ENCODE peak calls at places on chromosomes 4 and X, in four cellular contexts. One of them, this sample, is unnamed.

GRCh38 chr4:74674750-74675149 is 119.6 kb downstream of the BTC start:
- DNase-seq in A549: no peak
- DNase-seq in uterus: no peak
- DNase-seq in AG09319: no peak
- DNase-seq in this sample: no peak

GRCh38 chr4:175614880-175615279 is 197.2 kb downstream of the GPM6A start:
- DNase-seq in uterus: no peak
- DNase-seq in A549: no peak
- DNase-seq in AG09319: no peak
- DNase-seq in this sample: no peak

GRCh38 chrX:44908198-44908597 is 35.2 kb downstream of the KDM6A start:
- DNase-seq in AG09319: no peak
- DNase-seq in uterus: no peak
- DNase-seq in A549: no peak
- DNase-seq in this sample: no peak

GRCh38 chr4:123121241-123121907 is 199.0 kb upstream of the NUDT6 start:
- DNase-seq in A549: peak
- DNase-seq in AG09319: no peak
- DNase-seq in uterus: no peak
- DNase-seq in this sample: no peak

GRCh38 chr4:150236626-150237025 is 158.4 kb downstream of the DCLK2 start:
- DNase-seq in AG09319: no peak
- DNase-seq in A549: peak
- DNase-seq in uterus: no peak
- DNase-seq in this sample: no peak

GRCh38 chr4:2931765-2932560 is 31.2 kb downstream of the NOP14 start:
- DNase-seq in AG09319: no peak
- DNase-seq in uterus: peak
- DNase-seq in A549: no peak
- DNase-seq in this sample: peak

GRCh38 chr4:121790976-121791375 is 10.1 kb upstream of the EXOSC9 start:
- DNase-seq in uterus: no peak
- DNase-seq in AG09319: no peak
- DNase-seq in A549: no peak
- DNase-seq in this sample: no peak

GRCh38 chr4:123676550-123677229 is 280.1 kb downstream of the SPRY1 start:
- DNase-seq in A549: no peak
- DNase-seq in uterus: no peak
- DNase-seq in AG09319: no peak
- DNase-seq in this sample: no peak

GRCh38 chrX:116435597-116435996 is 809 bp upstream of the SLC6A14 start:
- DNase-seq in uterus: no peak
- DNase-seq in A549: no peak
- DNase-seq in AG09319: no peak
- DNase-seq in this sample: no peak

GRCh38 chrX:39756086-39756883 is 341.5 kb downstream of the BCOR start:
- DNase-seq in A549: peak
- DNase-seq in uterus: no peak
- DNase-seq in AG09319: no peak
- DNase-seq in this sample: no peak

GRCh38 chr4:5710962-5711478 is at the start of gene EVC:
- DNase-seq in A549: peak
- DNase-seq in AG09319: peak
- DNase-seq in uterus: peak
- DNase-seq in this sample: no peak

GRCh38 chr4:110049951-110050925 is 137.6 kb downstream of the EGF start:
- DNase-seq in AG09319: no peak
- DNase-seq in uterus: peak
- DNase-seq in A549: peak
- DNase-seq in this sample: peak

GRCh38 chr4:159178147-159178541 is 75.3 kb downstream of the RAPGEF2 start:
- DNase-seq in A549: no peak
- DNase-seq in uterus: no peak
- DNase-seq in AG09319: peak
- DNase-seq in this sample: no peak

GRCh38 chr4:161291222-161291621 is 872.6 kb downstream of the FSTL5 start:
- DNase-seq in uterus: no peak
- DNase-seq in A549: no peak
- DNase-seq in AG09319: no peak
- DNase-seq in this sample: no peak

GRCh38 chrX:40471965-40472648 is 108.7 kb upstream of the ATP6AP2 start:
- DNase-seq in AG09319: peak
- DNase-seq in A549: peak
- DNase-seq in uterus: peak
- DNase-seq in this sample: peak

GRCh38 chr4:173584506-173584905 is 54.5 kb upstream of the HAND2 start:
- DNase-seq in AG09319: no peak
- DNase-seq in A549: no peak
- DNase-seq in uterus: no peak
- DNase-seq in this sample: no peak

GRCh38 chr4:153651041-153651960 is 32.8 kb upstream of the TLR2 start:
- DNase-seq in AG09319: no peak
- DNase-seq in uterus: no peak
- DNase-seq in A549: no peak
- DNase-seq in this sample: no peak

GRCh38 chrX:109732319-109732779 is 708 bp downstream of the ACSL4 start:
- DNase-seq in AG09319: no peak
- DNase-seq in uterus: no peak
- DNase-seq in A549: peak
- DNase-seq in this sample: no peak

GRCh38 chrX:19912-20571 is 261.1 kb upstream of the PLCXD1 start:
- DNase-seq in A549: no peak
- DNase-seq in AG09319: no peak
- DNase-seq in uterus: no peak
- DNase-seq in this sample: no peak

GRCh38 chr4:66266035-66266434 is 595.7 kb upstream of the EPHA5 start:
- DNase-seq in uterus: no peak
- DNase-seq in A549: no peak
- DNase-seq in AG09319: no peak
- DNase-seq in this sample: no peak

GRCh38 chr4:143711543-143712159 is 11.2 kb upstream of the FREM3 start:
- DNase-seq in AG09319: no peak
- DNase-seq in uterus: no peak
- DNase-seq in A549: no peak
- DNase-seq in this sample: no peak

GRCh38 chr4:74426101-74426500 is 18.8 kb upstream of the AREG start:
- DNase-seq in AG09319: no peak
- DNase-seq in uterus: no peak
- DNase-seq in A549: no peak
- DNase-seq in this sample: no peak

GRCh38 chr4:88610771-88611170 is 18.5 kb downstream of the HERC3 start:
- DNase-seq in uterus: peak
- DNase-seq in A549: no peak
- DNase-seq in AG09319: peak
- DNase-seq in this sample: no peak

DNA sequence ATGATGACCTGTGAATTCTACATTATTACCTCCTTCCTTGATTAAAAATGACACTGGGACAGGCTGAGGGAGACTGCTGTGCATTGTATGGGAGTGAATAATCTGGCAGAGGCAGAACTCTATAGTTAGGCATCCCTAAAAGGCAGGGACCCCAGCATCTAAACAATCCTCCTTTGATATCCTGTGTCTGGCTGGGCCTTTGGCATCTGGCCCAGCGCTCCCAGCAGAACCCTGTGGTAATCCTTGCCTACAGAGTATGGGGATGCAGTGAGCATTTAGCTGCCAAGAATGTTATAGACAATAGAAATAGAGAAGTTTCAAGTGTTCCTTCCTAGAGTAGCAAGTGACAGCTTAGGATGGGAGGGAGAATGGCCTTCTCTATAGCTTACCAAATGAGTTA is 38.5 kb downstream of the ZCCHC12 start:
- DNase-seq in AG09319: no peak
- DNase-seq in A549: no peak
- DNase-seq in uterus: no peak
- DNase-seq in this sample: no peak
- TF ChIP-seq CTCF in AG09319: no peak
- TF ChIP-seq CTCF in A549: no peak
- TF ChIP-seq CTCF in uterus: no peak
- TF ChIP-seq CTCF in this sample: no peak

DNA sequence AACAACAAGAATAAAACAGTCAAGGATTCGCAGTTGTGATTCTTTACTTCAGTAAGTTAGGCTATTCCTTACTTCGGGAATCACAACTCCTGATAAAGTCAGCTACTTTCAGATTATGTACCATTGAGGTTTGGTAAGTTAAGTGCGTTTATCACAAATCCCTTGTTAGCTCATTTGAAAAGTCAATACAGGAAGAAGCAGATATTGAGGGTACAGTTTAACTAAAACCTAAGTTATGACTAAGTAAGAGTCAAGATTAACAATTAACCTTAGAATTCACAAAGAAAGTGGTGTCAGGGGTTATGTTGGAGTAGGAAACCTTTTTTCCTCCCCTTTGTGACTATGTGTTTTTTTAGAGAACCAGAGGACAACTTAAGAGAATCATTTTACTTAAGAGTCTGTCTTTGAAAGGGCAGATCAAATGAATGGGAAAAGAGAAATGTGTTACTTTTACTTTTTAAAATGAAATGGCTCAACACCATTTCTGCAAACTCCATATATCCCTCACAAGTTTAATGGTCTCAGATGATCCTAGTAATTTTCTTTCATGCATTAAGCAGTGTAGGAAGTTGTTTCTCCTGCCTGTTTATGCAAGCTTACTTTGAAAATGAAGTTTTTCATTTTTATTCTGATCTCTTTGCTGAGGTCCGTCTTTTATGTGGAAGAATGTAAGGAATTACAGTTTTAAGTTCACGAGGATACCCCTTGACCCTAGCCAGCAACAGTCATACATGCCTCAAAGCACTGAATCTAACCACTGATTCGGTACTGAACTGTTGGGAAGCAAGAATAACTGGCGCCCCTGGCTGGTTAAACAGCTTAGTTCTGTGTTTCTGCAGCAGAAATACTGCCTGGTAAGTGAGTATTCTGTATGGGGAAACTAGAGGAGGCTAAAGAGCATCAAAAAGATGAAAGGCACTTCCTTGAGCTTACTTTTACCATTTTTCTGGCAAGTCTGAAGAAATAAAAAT is 211.7 kb downstream of the SLC4A4 start:
- DNase-seq in uterus: no peak
- DNase-seq in AG09319: no peak
- DNase-seq in A549: peak
- DNase-seq in this sample: no peak
- TF ChIP-seq CTCF in uterus: no peak
- TF ChIP-seq CTCF in AG09319: peak
- TF ChIP-seq CTCF in A549: no peak
- TF ChIP-seq CTCF in this sample: no peak

GRCh38 chrX:46653482-46653881 is 79.9 kb downstream of the CHST7 start:
- DNase-seq in uterus: no peak
- DNase-seq in A549: peak
- DNase-seq in AG09319: no peak
- DNase-seq in this sample: no peak
- TF ChIP-seq CTCF in uterus: no peak
- TF ChIP-seq CTCF in A549: peak
- TF ChIP-seq CTCF in AG09319: peak
- TF ChIP-seq CTCF in this sample: peak

DNA sequence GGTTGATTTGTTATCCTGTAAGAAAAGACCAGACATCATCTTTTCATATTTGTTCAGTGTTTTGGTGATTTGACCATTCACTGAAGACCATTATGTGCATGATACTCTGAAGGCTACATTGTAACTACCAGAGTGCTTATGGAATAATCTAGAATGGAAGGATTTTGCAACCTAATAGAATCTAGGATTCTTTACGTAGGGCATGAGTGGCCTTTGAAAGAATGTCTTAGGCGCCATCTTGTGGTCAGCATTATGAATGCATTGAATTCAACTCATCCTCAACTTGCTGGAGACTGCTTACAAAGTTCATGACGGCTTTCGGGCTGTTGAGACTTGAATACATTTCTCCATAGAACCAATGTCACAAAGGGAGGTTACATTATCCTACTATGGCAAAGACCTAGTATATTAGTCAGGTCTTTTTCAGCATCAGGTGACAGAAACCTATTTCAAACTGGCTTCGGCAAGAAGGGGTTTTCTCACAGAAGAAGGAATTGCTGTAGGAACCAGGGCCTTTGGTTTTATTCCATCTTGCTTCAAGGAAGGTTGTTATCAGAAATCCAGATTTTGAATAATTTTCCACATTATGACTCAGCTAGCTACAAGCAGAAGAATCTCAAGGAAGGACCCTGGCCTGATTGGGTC is 104.1 kb downstream of the GPAT3 start:
- DNase-seq in AG09319: peak
- DNase-seq in uterus: peak
- DNase-seq in A549: peak
- DNase-seq in this sample: peak
- TF ChIP-seq CTCF in AG09319: peak
- TF ChIP-seq CTCF in uterus: peak
- TF ChIP-seq CTCF in A549: peak
- TF ChIP-seq CTCF in this sample: peak

GRCh38 chr4:37973481-37973880 is 13.3 kb downstream of the PTTG2 start:
- DNase-seq in A549: no peak
- DNase-seq in AG09319: no peak
- DNase-seq in uterus: no peak
- DNase-seq in this sample: no peak

GRCh38 chr4:37977471-37978452 is 17.6 kb downstream of the PTTG2 start:
- DNase-seq in uterus: peak
- DNase-seq in A549: peak
- DNase-seq in AG09319: peak
- DNase-seq in this sample: peak

GRCh38 chr4:37976991-37977470 is 16.8 kb downstream of the PTTG2 start:
- DNase-seq in uterus: peak
- DNase-seq in A549: peak
- DNase-seq in AG09319: peak
- DNase-seq in this sample: peak

GRCh38 chr4:37978509-37978908 is 18.3 kb downstream of the PTTG2 start:
- DNase-seq in uterus: no peak
- DNase-seq in A549: no peak
- DNase-seq in AG09319: no peak
- DNase-seq in this sample: no peak

GRCh38 chr4:37976513-37976912 is 16.3 kb downstream of the PTTG2 start:
- DNase-seq in AG09319: no peak
- DNase-seq in uterus: no peak
- DNase-seq in A549: no peak
- DNase-seq in this sample: no peak
- TF ChIP-seq CTCF in AG09319: no peak
- TF ChIP-seq CTCF in uterus: no peak
- TF ChIP-seq CTCF in A549: no peak
- TF ChIP-seq CTCF in this sample: no peak

GRCh38 chrX:43469391-43470054 is 186.6 kb upstream of the MAOA start:
- DNase-seq in uterus: no peak
- DNase-seq in A549: no peak
- DNase-seq in AG09319: no peak
- DNase-seq in this sample: peak

GRCh38 chrX:43467608-43468234 is 188.4 kb upstream of the MAOA start:
- DNase-seq in uterus: no peak
- DNase-seq in A549: no peak
- DNase-seq in AG09319: no peak
- DNase-seq in this sample: no peak
- TF ChIP-seq CTCF in uterus: no peak
- TF ChIP-seq CTCF in A549: no peak
- TF ChIP-seq CTCF in AG09319: no peak
- TF ChIP-seq CTCF in this sample: no peak

This sample was measured in GM13976.